ENCODE peak calls at places on chromosomes 6 and 20, in six cellular contexts. One of them, this sample, is unnamed.

GRCh38 chr6:113015249-113015648 is 668.1 kb downstream of the RFPL4B start:
- DNase-seq in MV-4-11: no peak
- DNase-seq in body of pancreas: no peak
- DNase-seq in pons: no peak
- DNase-seq in T-helper 1 cell: no peak
- DNase-seq in AG08395: peak; percentile 26
- DNase-seq in this sample: peak; percentile 37

GRCh38 chr6:121670511-121670910 is 235.1 kb downstream of the GJA1 start:
- DNase-seq in T-helper 1 cell: no peak
- DNase-seq in pons: no peak
- DNase-seq in body of pancreas: no peak
- DNase-seq in MV-4-11: no peak
- DNase-seq in AG08395: no peak
- DNase-seq in this sample: no peak

GRCh38 chr20:41249781-41250281 is 67.7 kb downstream of the ZHX3 start:
- DNase-seq in body of pancreas: no peak
- DNase-seq in MV-4-11: peak; percentile 45
- DNase-seq in pons: peak; percentile 83
- DNase-seq in AG08395: no peak
- DNase-seq in T-helper 1 cell: no peak
- DNase-seq in this sample: no peak

GRCh38 chr6:31462026-31462963 is 35.6 kb upstream of the MICB start:
- DNase-seq in MV-4-11: no peak
- DNase-seq in AG08395: no peak
- DNase-seq in body of pancreas: no peak
- DNase-seq in T-helper 1 cell: no peak
- DNase-seq in pons: no peak
- DNase-seq in this sample: no peak

GRCh38 chr6:37920667-37921066 is 101.1 kb downstream of the ZFAND3 start:
- DNase-seq in T-helper 1 cell: no peak
- DNase-seq in pons: peak; percentile 20
- DNase-seq in body of pancreas: no peak
- DNase-seq in MV-4-11: no peak
- DNase-seq in AG08395: no peak
- DNase-seq in this sample: no peak

GRCh38 chr6:26576929-26577719 is 19.6 kb upstream of the ABT1 start:
- DNase-seq in T-helper 1 cell: no peak
- DNase-seq in pons: no peak
- DNase-seq in AG08395: no peak
- DNase-seq in MV-4-11: peak; percentile 90
- DNase-seq in body of pancreas: peak; percentile 32
- DNase-seq in this sample: no peak

GRCh38 chr20:52382931-52383330 is 191.4 kb upstream of the ZFP64 start:
- DNase-seq in MV-4-11: no peak
- DNase-seq in body of pancreas: no peak
- DNase-seq in AG08395: no peak
- DNase-seq in pons: no peak
- DNase-seq in T-helper 1 cell: no peak
- DNase-seq in this sample: no peak

GRCh38 chr6:170284866-170285469 is 5.9 kb downstream of the DLL1 start:
- DNase-seq in MV-4-11: no peak
- DNase-seq in AG08395: no peak
- DNase-seq in body of pancreas: no peak
- DNase-seq in T-helper 1 cell: no peak
- DNase-seq in pons: no peak
- DNase-seq in this sample: no peak

GRCh38 chr6:135358251-135358821 is 139.2 kb downstream of the AHI1 start:
- DNase-seq in body of pancreas: no peak
- DNase-seq in AG08395: peak; percentile 72
- DNase-seq in MV-4-11: peak; percentile 14
- DNase-seq in pons: no peak
- DNase-seq in T-helper 1 cell: no peak
- DNase-seq in this sample: peak; percentile 79

GRCh38 chr6:97697450-97697849 is 414.4 kb upstream of the MMS22L start:
- DNase-seq in body of pancreas: no peak
- DNase-seq in MV-4-11: no peak
- DNase-seq in AG08395: peak; percentile 55
- DNase-seq in T-helper 1 cell: no peak
- DNase-seq in pons: no peak
- DNase-seq in this sample: peak; percentile 63

GRCh38 chr6:21808045-21808470 is 214.5 kb downstream of the SOX4 start:
- DNase-seq in body of pancreas: no peak
- DNase-seq in T-helper 1 cell: no peak
- DNase-seq in pons: no peak
- DNase-seq in MV-4-11: no peak
- DNase-seq in AG08395: peak; percentile 67
- DNase-seq in this sample: no peak

GRCh38 chr20:56861590-56861989 is 232.5 kb downstream of the TFAP2C start:
- DNase-seq in MV-4-11: no peak
- DNase-seq in pons: no peak
- DNase-seq in AG08395: no peak
- DNase-seq in T-helper 1 cell: no peak
- DNase-seq in body of pancreas: no peak
- DNase-seq in this sample: no peak

GRCh38 chr6:150366118-150366778 is 2.6 kb upstream of the IYD start:
- DNase-seq in MV-4-11: no peak
- DNase-seq in body of pancreas: no peak
- DNase-seq in T-helper 1 cell: no peak
- DNase-seq in AG08395: no peak
- DNase-seq in pons: no peak
- DNase-seq in this sample: no peak

GRCh38 chr6:150068786-150069648 is at the start of gene ULBP3:
- DNase-seq in pons: peak; percentile 34
- DNase-seq in T-helper 1 cell: peak; percentile 51
- DNase-seq in MV-4-11: peak; percentile 85
- DNase-seq in body of pancreas: peak; percentile 93
- DNase-seq in AG08395: peak; percentile 97
- DNase-seq in this sample: peak; percentile 88

GRCh38 chr6:52255434-52255833 is 11.1 kb upstream of the IL17F start:
- DNase-seq in T-helper 1 cell: no peak
- DNase-seq in body of pancreas: no peak
- DNase-seq in MV-4-11: no peak
- DNase-seq in AG08395: no peak
- DNase-seq in pons: no peak
- DNase-seq in this sample: no peak

GRCh38 chr20:49724637-49725606 is 11.2 kb upstream of the B4GALT5 start:
- DNase-seq in body of pancreas: peak; percentile 57
- DNase-seq in T-helper 1 cell: no peak
- DNase-seq in pons: peak; percentile 37
- DNase-seq in MV-4-11: peak; percentile 78
- DNase-seq in AG08395: peak; percentile 28
- DNase-seq in this sample: no peak

GRCh38 chr6:107314644-107315043 is 144.7 kb downstream of the PDSS2 start:
- DNase-seq in AG08395: no peak
- DNase-seq in body of pancreas: no peak
- DNase-seq in MV-4-11: no peak
- DNase-seq in pons: peak; percentile 37
- DNase-seq in T-helper 1 cell: no peak
- DNase-seq in this sample: no peak